ENCODE peak calls at places on chromosomes 7 and 10, in eight cellular contexts. R is globus pallidus; X is NCI-H1092; H is DMS153; J is CD8-positive, alpha-beta memory T cell; W is AG08395; N is HEK293T; K is HFF-Myc. P is an unnamed sample.

GRCh38 chr7:33420311-33420710 is 290.9 kb downstream of the BBS9 start:
- DNase-seq in R (no peak), X (no peak), H (no peak), J (no peak), W (no peak), N (no peak), K (no peak), P (no peak)

GRCh38 chr7:36887969-36888368 is 163.7 kb upstream of the AOAH start:
- DNase-seq in R (no peak), X (no peak), H (no peak), J (no peak), W (no peak), N (no peak), K (no peak), P (no peak)

GRCh38 chr7:7742223-7742622 is 23.8 kb upstream of the RPA3 start:
- DNase-seq in R (no peak), X (no peak), H (no peak), J (no peak), W (no peak), N (no peak), K (no peak), P (no peak)

GRCh38 chr7:139095194-139095659 is 14.3 kb downstream of the ZC3HAV1 start:
- DNase-seq in R (no peak), X (no peak), H (no peak), J (peak; percentile 72), W (no peak), N (no peak), K (no peak), P (no peak)

GRCh38 chr10:72292223-72292691 is 18.5 kb downstream of the DDIT4 start:
- DNase-seq in R (no peak), X (no peak), H (peak; percentile 42), J (no peak), W (no peak), N (no peak), K (no peak), P (no peak)

GRCh38 chr10:25865267-25865666 is 68.8 kb upstream of the MYO3A start:
- DNase-seq in R (peak; percentile 52), X (no peak), H (no peak), J (no peak), W (no peak), N (no peak), K (no peak), P (no peak)

GRCh38 chr10:121154310-121154709 is 303.1 kb downstream of the WDR11 start:
- DNase-seq in R (no peak), X (no peak), H (no peak), J (no peak), W (no peak), N (no peak), K (no peak), P (no peak)

GRCh38 chr10:50932113-50932512 is 46.7 kb upstream of the A1CF start:
- DNase-seq in R (no peak), X (no peak), H (no peak), J (no peak), W (no peak), N (peak; percentile 10), K (no peak), P (no peak)

GRCh38 chr7:11341285-11341944 is 367.7 kb downstream of the PHF14 start:
- DNase-seq in R (peak; percentile 20), X (peak; percentile 57), H (peak; percentile 84), J (no peak), W (no peak), N (no peak), K (peak; percentile 2), P (peak; percentile 37)

GRCh38 chr10:102802920-102803534 is 34.2 kb downstream of the CYP17A1 start:
- DNase-seq in R (no peak), X (no peak), H (no peak), J (no peak), W (peak; percentile 85), N (no peak), K (peak; percentile 73), P (no peak)

GRCh38 chr10:91051834-91052233 is 130.9 kb upstream of the ANKRD1 start:
- DNase-seq in R (peak; percentile 76), X (peak; percentile 30), H (no peak), J (no peak), W (no peak), N (no peak), K (no peak), P (no peak)

GRCh38 chr10:96306516-96306915 is 2.3 kb downstream of the DNTT start:
- DNase-seq in R (peak; percentile 59), X (peak; percentile 76), H (no peak), J (no peak), W (no peak), N (no peak), K (no peak), P (no peak)

GRCh38 chr7:128932862-128933821 is 4.6 kb upstream of the IRF5 start:
- DNase-seq in R (peak; percentile 56), X (no peak), H (no peak), J (no peak), W (no peak), N (no peak), K (no peak), P (no peak)

GRCh38 chr10:77898323-77899079 is 28.1 kb downstream of the DLG5 start:
- DNase-seq in R (no peak), X (no peak), H (peak; percentile 94), J (no peak), W (no peak), N (no peak), K (no peak), P (peak; percentile 60)

GRCh38 chr10:97490592-97490991 is 7.6 kb downstream of the MMS19 start:
- DNase-seq in R (peak; percentile 85), X (no peak), H (no peak), J (no peak), W (no peak), N (no peak), K (no peak), P (no peak)

GRCh38 chr10:74596713-74597112 is 229.7 kb upstream of the KAT6B start:
- DNase-seq in R (no peak), X (no peak), H (no peak), J (no peak), W (no peak), N (no peak), K (no peak), P (no peak)

GRCh38 chr10:7945469-7946187 is 108.9 kb upstream of the GATA3 start:
- DNase-seq in R (peak; percentile 5), X (no peak), H (no peak), J (no peak), W (peak; percentile 58), N (no peak), K (no peak), P (no peak)

GRCh38 chr7:96303686-96304443 is 18.0 kb downstream of the SLC25A13 start:
- DNase-seq in R (no peak), X (no peak), H (no peak), J (no peak), W (peak; percentile 45), N (no peak), K (no peak), P (no peak)

GRCh38 chr10:130138479-130138866 is 2.3 kb downstream of the GLRX3 start:
- DNase-seq in R (no peak), X (no peak), H (peak; percentile 97), J (no peak), W (peak; percentile 50), N (no peak), K (no peak), P (no peak)

GRCh38 chr7:1233328-1234048 is 816 bp downstream of the UNCX start:
- DNase-seq in R (no peak), X (no peak), H (no peak), J (no peak), W (no peak), N (no peak), K (no peak), P (no peak)

GRCh38 chr10:112658900-112659328 is 211.9 kb downstream of the VTI1A start:
- DNase-seq in R (no peak), X (no peak), H (no peak), J (no peak), W (no peak), N (no peak), K (no peak), P (no peak)

GRCh38 chr7:157657741-157658740 is 321.2 kb downstream of the DNAJB6 start:
- DNase-seq in R (no peak), X (no peak), H (no peak), J (no peak), W (no peak), N (no peak), K (no peak), P (no peak)

GRCh38 chr7:55474944-55475911 is 97.1 kb downstream of the VOPP1 start:
- DNase-seq in R (no peak), X (no peak), H (no peak), J (no peak), W (no peak), N (no peak), K (no peak), P (no peak)

GRCh38 chr7:43431020-43431595 is 151.8 kb upstream of the STK17A start:
- DNase-seq in R (no peak), X (no peak), H (no peak), J (no peak), W (peak; percentile 19), N (no peak), K (no peak), P (no peak)

GRCh38 chr10:112843623-112844022 is 106.4 kb upstream of the TCF7L2 start:
- DNase-seq in R (no peak), X (no peak), H (no peak), J (no peak), W (no peak), N (no peak), K (no peak), P (no peak)

GRCh38 chr7:131625817-131626372 is 69.5 kb upstream of the PODXL start:
- DNase-seq in R (no peak), X (no peak), H (no peak), J (no peak), W (peak; percentile 92), N (no peak), K (no peak), P (no peak)

GRCh38 chr7:134473861-134474291 is 15.0 kb upstream of the AKR1B1 start:
- DNase-seq in R (no peak), X (no peak), H (no peak), J (no peak), W (peak; percentile 55), N (no peak), K (no peak), P (no peak)

GRCh38 chr7:141097430-141097829 is 23.6 kb downstream of the TMEM178B start:
- DNase-seq in R (no peak), X (no peak), H (no peak), J (no peak), W (no peak), N (no peak), K (no peak), P (no peak)

GRCh38 chr10:121609426-121610380 is 11.5 kb upstream of the FGFR2 start:
- DNase-seq in R (no peak), X (no peak), H (no peak), J (no peak), W (no peak), N (no peak), K (no peak), P (no peak)

GRCh38 chr7:85177316-85177715 is 9.5 kb downstream of the SEMA3D start:
- DNase-seq in R (no peak), X (no peak), H (no peak), J (no peak), W (no peak), N (no peak), K (no peak), P (no peak)

GRCh38 chr7:127897704-127898454 is 133.4 kb downstream of the LRRC4 start:
- DNase-seq in R (no peak), X (no peak), H (no peak), J (no peak), W (no peak), N (no peak), K (no peak), P (no peak)

GRCh38 chr7:2926898-2927405 is 82.8 kb upstream of the GNA12 start:
- DNase-seq in R (no peak), X (no peak), H (no peak), J (no peak), W (no peak), N (no peak), K (no peak), P (no peak)

GRCh38 chr10:50600831-50601466 is 22.8 kb downstream of the SGMS1 start:
- DNase-seq in R (no peak), X (no peak), H (no peak), J (no peak), W (peak; percentile 19), N (no peak), K (no peak), P (no peak)

GRCh38 chr7:102728-103127 is 89.6 kb upstream of the FAM20C start:
- DNase-seq in R (no peak), X (no peak), H (no peak), J (no peak), W (peak; percentile 62), N (no peak), K (no peak), P (no peak)

P was measured in NCI-H526 treated with DMSO at 0.1 percent for 48 hours.